ENCODE peak calls at places on chromosomes 11 and 22, in ten cellular contexts. K is HCT116, E is spleen, O is breast epithelium, D is K562, W is SK-N-SH, H is stomach, P is HL-60, Z is GM23338, Q is Panc1. R is an unnamed sample.

GRCh38 chr11:9752091-9752490 is 88.2 kb downstream of the SWAP70 start:
- DNase-seq in K (no peak), E (no peak), O (no peak), D (peak), W (peak), H (peak), P (no peak), Z (no peak), Q (no peak), R (no peak)

GRCh38 chr11:44516688-44517301 is 48.7 kb upstream of the CD82 start:
- DNase-seq in K (no peak), E (peak), O (no peak), D (no peak), W (peak), H (no peak), P (no peak), Z (no peak), Q (no peak), R (no peak)

GRCh38 chr22:39356464-39356863 is 6.7 kb downstream of the SYNGR1 start:
- DNase-seq in K (no peak), E (no peak), O (peak), D (no peak), W (no peak), H (no peak), P (no peak), Z (no peak), Q (no peak), R (no peak)

GRCh38 chr11:1757861-1758610 is 5.7 kb downstream of the CTSD start:
- DNase-seq in K (no peak), E (peak), O (no peak), D (no peak), W (no peak), H (no peak), P (no peak), Z (no peak), Q (no peak), R (no peak)

GRCh38 chr11:106794058-106794457 is 224.2 kb downstream of the GUCY1A2 start:
- DNase-seq in K (no peak), E (no peak), O (no peak), D (no peak), W (no peak), H (no peak), P (no peak), Z (no peak), Q (no peak), R (no peak)

GRCh38 chr22:35394810-35395563 is 5.0 kb upstream of the MCM5 start:
- DNase-seq in K (no peak), E (no peak), O (no peak), D (no peak), W (no peak), H (no peak), P (no peak), Z (no peak), Q (no peak), R (no peak)

GRCh38 chr22:46737976-46738641 is at the start of gene CERK:
- DNase-seq in K (no peak), E (peak), O (peak), D (peak), W (peak), H (peak), P (peak), Z (peak), Q (no peak), R (peak)

GRCh38 chr22:48749555-48750227 is 1078.0 kb downstream of the BRD1 start:
- DNase-seq in K (no peak), E (no peak), O (no peak), D (no peak), W (no peak), H (peak), P (no peak), Z (no peak), Q (no peak), R (peak)

GRCh38 chr11:1864831-1865665 is 12.2 kb downstream of the LSP1 start:
- DNase-seq in K (no peak), E (peak), O (no peak), D (no peak), W (peak), H (no peak), P (no peak), Z (no peak), Q (no peak), R (no peak)

GRCh38 chr11:111759375-111759774 is 6.8 kb downstream of the PPP2R1B start:
- DNase-seq in K (no peak), E (no peak), O (no peak), D (no peak), W (no peak), H (no peak), P (no peak), Z (no peak), Q (no peak), R (no peak)

GRCh38 chr11:92697461-92698314 is 271.8 kb upstream of the MTNR1B start:
- DNase-seq in K (no peak), E (no peak), O (no peak), D (no peak), W (peak), H (no peak), P (no peak), Z (no peak), Q (no peak), R (no peak)

GRCh38 chr11:65425105-65425970 is 2.7 kb downstream of the NEAT1 start:
- DNase-seq in K (peak), E (peak), O (no peak), D (no peak), W (no peak), H (peak), P (no peak), Z (peak), Q (no peak), R (no peak)

GRCh38 chr22:39994566-39995345 is at the start of gene FAM83F:
- DNase-seq in K (peak), E (peak), O (no peak), D (peak), W (no peak), H (peak), P (no peak), Z (peak), Q (no peak), R (no peak)

GRCh38 chr22:48226026-48227013 is 1463.9 kb downstream of the TBC1D22A start:
- DNase-seq in K (no peak), E (peak), O (no peak), D (no peak), W (no peak), H (no peak), P (no peak), Z (no peak), Q (no peak), R (peak)

GRCh38 chr22:30386608-30386959 is 627 bp downstream of the RNF215 start:
- DNase-seq in K (no peak), E (no peak), O (no peak), D (no peak), W (no peak), H (no peak), P (no peak), Z (no peak), Q (no peak), R (no peak)

GRCh38 chr11:61054513-61054912 is 47.8 kb upstream of the CD5 start:
- DNase-seq in K (no peak), E (no peak), O (no peak), D (no peak), W (no peak), H (peak), P (no peak), Z (no peak), Q (no peak), R (no peak)

GRCh38 chr11:58958500-58958899 is 19.2 kb downstream of the GLYATL1 start:
- DNase-seq in K (peak), E (peak), O (no peak), D (peak), W (peak), H (peak), P (peak), Z (peak), Q (no peak), R (no peak)

GRCh38 chr22:26447594-26448329 is 18.7 kb downstream of the ASPHD2 start:
- DNase-seq in K (no peak), E (no peak), O (no peak), D (no peak), W (no peak), H (peak), P (no peak), Z (no peak), Q (no peak), R (no peak)

GRCh38 chr11:10990637-10991036 is 132.8 kb upstream of the ZBED5 start:
- DNase-seq in K (no peak), E (no peak), O (no peak), D (no peak), W (no peak), H (no peak), P (no peak), Z (no peak), Q (no peak), R (no peak)

GRCh38 chr11:90818196-90818735 is 595.4 kb upstream of the CHORDC1 start:
- DNase-seq in K (no peak), E (no peak), O (no peak), D (no peak), W (no peak), H (no peak), P (no peak), Z (no peak), Q (no peak), R (no peak)

GRCh38 chr11:9091044-9091936 is at the start of gene SCUBE2:
- DNase-seq in K (no peak), E (peak), O (no peak), D (peak), W (peak), H (no peak), P (no peak), Z (peak), Q (no peak), R (peak)

GRCh38 chr11:118572075-118572913 is at the start of gene ARCN1:
- DNase-seq in K (peak), E (peak), O (peak), D (peak), W (peak), H (peak), P (peak), Z (peak), Q (no peak), R (peak)

GRCh38 chr22:41657709-41658108 is 31.0 kb downstream of the SNU13 start:
- DNase-seq in K (no peak), E (no peak), O (no peak), D (no peak), W (no peak), H (no peak), P (no peak), Z (no peak), Q (no peak), R (no peak)

GRCh38 chr11:117644403-117645155 is 152.4 kb downstream of the DSCAML1 start:
- DNase-seq in K (no peak), E (peak), O (no peak), D (no peak), W (no peak), H (no peak), P (no peak), Z (no peak), Q (no peak), R (no peak)

GRCh38 chr22:19438286-19438685 is 5.9 kb downstream of the MRPL40 start:
- DNase-seq in K (no peak), E (no peak), O (no peak), D (no peak), W (no peak), H (no peak), P (no peak), Z (no peak), Q (no peak), R (no peak)

GRCh38 chr11:18192988-18193387 is 20.4 kb downstream of the MRGPRX4 start:
- DNase-seq in K (no peak), E (no peak), O (no peak), D (no peak), W (no peak), H (no peak), P (no peak), Z (peak), Q (no peak), R (no peak)

GRCh38 chr22:27686534-27686933 is 115.0 kb downstream of the MN1 start:
- DNase-seq in K (peak), E (no peak), O (peak), D (no peak), W (no peak), H (peak), P (no peak), Z (no peak), Q (no peak), R (no peak)

GRCh38 chr11:33899383-33900037 is 7.6 kb upstream of the LMO2 start:
- DNase-seq in K (peak), E (no peak), O (peak), D (peak), W (peak), H (peak), P (no peak), Z (no peak), Q (no peak), R (peak)

GRCh38 chr11:63629426-63629825 is 15.2 kb upstream of the PLAAT3 start:
- DNase-seq in K (no peak), E (no peak), O (no peak), D (no peak), W (no peak), H (no peak), P (no peak), Z (no peak), Q (no peak), R (no peak)
- TF ChIP-seq POLR2AphosphoS5 in K (no peak), E (no peak), O (no peak), D (no peak), W (no peak), H (no peak), P (no peak), Z (no peak), Q (no peak), R (no peak)

GRCh38 chr22:23181763-23182288 is 1.5 kb downstream of the BCR start:
- DNase-seq in K (no peak), E (peak), O (no peak), D (no peak), W (no peak), H (no peak), P (no peak), Z (peak), Q (no peak), R (no peak)
- H3K4me3 ChIP-seq in K (peak), E (peak), O (peak), D (peak), W (peak), H (peak), P (peak), Z (peak), Q (peak), R (peak)

GRCh38 chr11:77819411-77819920 is 1.1 kb downstream of the RSF1 start:
- DNase-seq in K (peak), E (peak), O (peak), D (peak), W (peak), H (peak), P (peak), Z (peak), Q (peak), R (peak)

GRCh38 chr11:77821349-77821851 is 456 bp downstream of the AAMDC start:
- DNase-seq in K (no peak), E (peak), O (no peak), D (no peak), W (peak), H (no peak), P (no peak), Z (peak), Q (no peak), R (no peak)

GRCh38 chr11:77820565-77821348 is at the start of the genes AAMDC and RSF1:
- DNase-seq in K (peak), E (peak), O (peak), D (peak), W (peak), H (peak), P (peak), Z (peak), Q (peak), R (peak)

GRCh38 chr11:77819921-77820564 is 479 bp downstream of the RSF1 start:
- DNase-seq in K (no peak), E (no peak), O (peak), D (peak), W (peak), H (peak), P (no peak), Z (peak), Q (no peak), R (no peak)

DNA sequence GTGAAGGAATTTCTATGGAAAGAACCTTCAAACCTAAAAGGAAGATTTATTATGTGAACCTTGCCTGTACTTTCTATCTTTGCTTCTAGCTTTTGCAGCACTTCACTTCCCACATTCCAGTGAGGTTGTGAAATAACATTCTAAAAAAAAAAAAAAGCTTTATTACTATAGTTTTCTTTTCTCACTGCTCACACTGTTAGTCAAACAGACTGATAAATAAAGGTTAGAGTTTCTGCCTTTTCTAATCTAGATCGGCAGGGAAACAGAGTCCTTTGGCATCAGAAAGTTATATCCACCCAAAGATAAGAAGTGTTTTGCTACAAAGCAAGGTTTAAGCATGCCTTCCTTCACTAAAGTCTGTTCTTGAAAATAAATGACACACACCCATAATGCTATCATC is 2.8 kb downstream of the AAMDC start:
- DNase-seq in K (no peak), E (no peak), O (no peak), D (no peak), W (no peak), H (no peak), P (no peak), Z (no peak), Q (no peak), R (no peak)
- TF ChIP-seq POLR2AphosphoS5 in K (no peak), E (no peak), O (no peak), D (no peak), W (no peak), H (no peak), P (no peak), Z (no peak), Q (no peak), R (no peak)

DNA sequence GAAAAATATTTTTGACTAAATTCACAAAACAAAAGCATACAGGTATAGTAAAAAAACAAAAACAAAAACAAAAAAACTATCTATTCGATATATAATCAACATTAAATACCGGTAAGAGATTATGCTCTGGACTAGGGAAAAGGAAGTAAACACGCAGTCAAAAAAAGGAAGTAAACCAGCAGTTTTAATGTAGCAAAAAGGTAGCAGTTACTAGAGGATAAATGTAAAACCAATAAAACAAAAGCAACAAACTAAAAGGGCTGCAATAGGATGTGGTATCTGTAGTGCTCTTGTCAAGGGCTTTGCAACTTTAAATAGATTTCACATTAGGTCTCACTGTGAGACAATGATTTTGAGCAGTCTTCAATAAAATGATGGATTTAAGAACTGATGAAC is 2.4 kb downstream of the TRIM22 start:
- DNase-seq in K (no peak), E (no peak), O (no peak), D (no peak), W (no peak), H (no peak), P (no peak), Z (no peak), Q (no peak), R (no peak)
- H3K4me3 ChIP-seq in K (no peak), E (peak), O (peak), D (no peak), W (peak), H (peak), P (no peak), Z (no peak), Q (no peak), R (no peak)

GRCh38 chr11:29448246-29448877 is 568.5 kb downstream of the KCNA4 start:
- DNase-seq in K (peak), E (no peak), O (no peak), D (peak), W (no peak), H (no peak), P (no peak), Z (peak), Q (no peak), R (no peak)

GRCh38 chr11:29447821-29448220 is 569.0 kb downstream of the KCNA4 start:
- DNase-seq in K (no peak), E (no peak), O (no peak), D (no peak), W (no peak), H (no peak), P (no peak), Z (no peak), Q (no peak), R (no peak)

GRCh38 chr11:29446132-29446531 is 570.7 kb downstream of the KCNA4 start:
- DNase-seq in K (no peak), E (no peak), O (no peak), D (no peak), W (no peak), H (no peak), P (no peak), Z (no peak), Q (no peak), R (no peak)

GRCh38 chr11:29449280-29450074 is 567.4 kb downstream of the KCNA4 start:
- DNase-seq in K (no peak), E (no peak), O (no peak), D (no peak), W (no peak), H (no peak), P (no peak), Z (no peak), Q (no peak), R (no peak)

GRCh38 chr11:29452131-29452530 is 564.7 kb downstream of the KCNA4 start:
- DNase-seq in K (no peak), E (no peak), O (no peak), D (no peak), W (no peak), H (no peak), P (no peak), Z (no peak), Q (no peak), R (no peak)
- TF ChIP-seq POLR2AphosphoS5 in K (no peak), E (no peak), O (no peak), D (no peak), W (no peak), H (no peak), P (no peak), Z (no peak), Q (no peak), R (no peak)

GRCh38 chr22:22201185-22201924 is 43.2 kb upstream of the VPREB1 start:
- DNase-seq in K (no peak), E (peak), O (no peak), D (peak), W (peak), H (peak), P (no peak), Z (peak), Q (no peak), R (no peak)
- H3K4me3 ChIP-seq in K (no peak), E (peak), O (no peak), D (no peak), W (no peak), H (no peak), P (no peak), Z (no peak), Q (no peak), R (no peak)

GRCh38 chr11:46639197-46639839 is 22.0 kb downstream of the ATG13 start:
- DNase-seq in K (no peak), E (no peak), O (no peak), D (no peak), W (no peak), H (no peak), P (peak), Z (no peak), Q (no peak), R (no peak)

GRCh38 chr11:46633291-46634217 is 16.2 kb downstream of the ATG13 start:
- DNase-seq in K (no peak), E (no peak), O (no peak), D (no peak), W (no peak), H (no peak), P (no peak), Z (no peak), Q (no peak), R (no peak)

GRCh38 chr11:46635557-46636139 is 18.3 kb downstream of the ATG13 start:
- DNase-seq in K (no peak), E (no peak), O (no peak), D (no peak), W (no peak), H (no peak), P (no peak), Z (no peak), Q (no peak), R (no peak)

GRCh38 chr11:46640034-46640788 is 22.9 kb downstream of the ATG13 start:
- DNase-seq in K (no peak), E (no peak), O (no peak), D (no peak), W (no peak), H (no peak), P (no peak), Z (no peak), Q (no peak), R (no peak)

GRCh38 chr11:46637546-46637945 is 20.2 kb downstream of the ATG13 start:
- DNase-seq in K (no peak), E (no peak), O (no peak), D (no peak), W (no peak), H (no peak), P (no peak), Z (no peak), Q (no peak), R (no peak)
- TF ChIP-seq POLR2AphosphoS5 in K (no peak), E (no peak), O (no peak), D (no peak), W (no peak), H (no peak), P (no peak), Z (no peak), Q (no peak), R (no peak)

DNA sequence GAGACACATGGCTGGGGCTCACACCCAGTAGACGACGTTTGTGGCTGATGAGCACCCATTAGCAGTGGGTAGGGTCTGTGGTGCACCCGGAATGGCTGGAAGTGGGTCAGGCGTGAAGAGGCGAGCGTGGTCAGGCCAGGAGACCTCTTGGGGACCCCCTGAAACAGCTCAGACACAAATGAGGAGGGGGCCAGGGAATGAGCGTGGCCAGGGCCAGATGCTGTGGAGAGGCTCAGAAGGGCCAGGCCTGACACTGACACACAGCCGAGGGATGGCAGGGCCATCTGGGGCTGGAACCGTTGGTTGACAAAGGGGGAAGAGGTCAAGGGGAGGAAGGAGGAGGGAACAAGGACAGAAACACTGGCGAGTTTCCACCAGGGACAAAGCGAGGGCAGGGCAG is 162.8 kb downstream of the SHANK2 start:
- DNase-seq in K (no peak), E (no peak), O (no peak), D (no peak), W (no peak), H (no peak), P (no peak), Z (no peak), Q (no peak), R (no peak)
- H3K4me3 ChIP-seq in K (no peak), E (no peak), O (no peak), D (no peak), W (no peak), H (no peak), P (no peak), Z (no peak), Q (no peak), R (no peak)

R was measured in esophagus muscularis mucosa.